ENCODE peak calls at places on chromosomes 6 and 20, in eight cellular contexts. B is GM10248, X is lung, F is cardiac muscle cell, O is H9, Q is cardiac fibroblast, I is astrocyte of the spinal cord, W is GM20000. R is an unnamed sample.

GRCh38 chr6:83853178-83853967 is at the start of gene RIPPLY2:
- DNase-seq in B (peak; percentile 13), X (no peak), F (peak; percentile 64), O (peak; percentile 65), Q (peak; percentile 55), I (peak; percentile 43), W (peak; percentile 28), R (peak; percentile 32)

GRCh38 chr6:34325618-34326017 is 66.9 kb downstream of the NUDT3 start:
- DNase-seq in B (no peak), X (no peak), F (no peak), O (no peak), Q (no peak), I (no peak), W (no peak), R (no peak)

GRCh38 chr6:12873706-12874105 is 157.1 kb downstream of the PHACTR1 start:
- DNase-seq in B (no peak), X (no peak), F (no peak), O (no peak), Q (no peak), I (no peak), W (no peak), R (no peak)

GRCh38 chr20:17843246-17844132 is 125.1 kb downstream of the SNX5 start:
- DNase-seq in B (no peak), X (no peak), F (no peak), O (no peak), Q (peak; percentile 98), I (peak; percentile 99), W (no peak), R (no peak)

GRCh38 chr6:144931172-144932035 is 646.3 kb downstream of the UTRN start:
- DNase-seq in B (peak; percentile 6), X (no peak), F (peak; percentile 49), O (peak; percentile 39), Q (peak; percentile 67), I (peak; percentile 41), W (peak; percentile 8), R (peak; percentile 6)

GRCh38 chr20:32278199-32278643 is 770 bp downstream of the KIF3B start:
- DNase-seq in B (peak; percentile 65), X (no peak), F (no peak), O (no peak), Q (peak; percentile 19), I (no peak), W (peak; percentile 68), R (peak; percentile 56)

GRCh38 chr6:66866801-66867200 is 1159.8 kb upstream of the EYS start:
- DNase-seq in B (no peak), X (no peak), F (no peak), O (no peak), Q (no peak), I (peak; percentile 17), W (no peak), R (no peak)

GRCh38 chr20:51542033-51542893 is at the start of gene NFATC2:
- DNase-seq in B (peak; percentile 89), X (peak; percentile 39), F (peak; percentile 80), O (peak; percentile 70), Q (no peak), I (no peak), W (peak; percentile 95), R (peak; percentile 92)

GRCh38 chr6:116779569-116780164 is 14.1 kb upstream of the FAM162B start:
- DNase-seq in B (peak; percentile 31), X (no peak), F (peak; percentile 52), O (no peak), Q (peak; percentile 68), I (peak; percentile 59), W (no peak), R (peak; percentile 48)

GRCh38 chr6:71334768-71335167 is 46.2 kb downstream of the OGFRL1 start:
- DNase-seq in B (no peak), X (no peak), F (no peak), O (no peak), Q (no peak), I (no peak), W (no peak), R (no peak)

GRCh38 chr20:891121-892080 is 24.7 kb downstream of the ANGPT4 start:
- DNase-seq in B (no peak), X (no peak), F (no peak), O (no peak), Q (no peak), I (no peak), W (no peak), R (no peak)

GRCh38 chr6:7721654-7722053 is 4.2 kb upstream of the BMP6 start:
- DNase-seq in B (peak; percentile 27), X (no peak), F (no peak), O (no peak), Q (peak; percentile 73), I (peak; percentile 34), W (peak; percentile 57), R (peak; percentile 48)

GRCh38 chr6:137811121-137811911 is 55.7 kb upstream of the TNFAIP3 start:
- DNase-seq in B (peak; percentile 82), X (peak; percentile 72), F (no peak), O (no peak), Q (peak; percentile 98), I (peak; percentile 85), W (peak; percentile 82), R (peak; percentile 80)

GRCh38 chr6:98904096-98904495 is 43.6 kb downstream of the FBXL4 start:
- DNase-seq in B (no peak), X (no peak), F (no peak), O (no peak), Q (no peak), I (no peak), W (no peak), R (no peak)

GRCh38 chr20:31690124-31690666 is 32.5 kb downstream of the BCL2L1 start:
- DNase-seq in B (no peak), X (no peak), F (no peak), O (no peak), Q (no peak), I (no peak), W (no peak), R (no peak)

GRCh38 chr6:17536586-17536985 is 63.5 kb upstream of the FAM8A1 start:
- DNase-seq in B (peak; percentile 47), X (no peak), F (no peak), O (no peak), Q (no peak), I (no peak), W (peak; percentile 34), R (peak; percentile 43)

GRCh38 chr20:5862703-5863039 is 87.7 kb downstream of the TRMT6 start:
- DNase-seq in B (no peak), X (no peak), F (no peak), O (no peak), Q (peak; percentile 33), I (no peak), W (no peak), R (no peak)

GRCh38 chr6:149223934-149224333 is 93.6 kb upstream of the TAB2 start:
- DNase-seq in B (no peak), X (no peak), F (no peak), O (no peak), Q (no peak), I (no peak), W (no peak), R (no peak)

GRCh38 chr20:9068232-9068781 is 580 bp upstream of the PLCB4 start:
- DNase-seq in B (no peak), X (no peak), F (peak; percentile 87), O (peak; percentile 69), Q (no peak), I (no peak), W (no peak), R (no peak)

DNA sequence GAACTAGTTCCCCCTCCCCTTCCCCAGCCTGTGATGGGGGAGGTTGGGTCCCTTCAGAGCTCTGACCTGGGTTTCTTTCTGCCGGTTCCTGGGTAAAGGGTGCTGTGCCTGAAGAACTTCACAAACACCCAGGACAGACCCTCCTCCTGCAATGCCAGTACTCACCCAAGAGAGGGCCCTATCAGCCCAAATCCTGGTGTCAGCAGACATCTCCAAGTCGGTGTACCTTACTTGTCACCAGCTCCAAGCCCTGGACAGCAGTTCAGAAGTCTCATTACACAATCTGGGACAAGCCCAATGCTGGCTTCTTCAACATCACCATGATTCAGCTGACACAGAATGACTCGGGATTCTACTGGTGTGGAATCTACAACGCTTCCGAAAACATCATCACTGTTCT is 467 bp downstream of the TREML4 start:
- DNase-seq in B (no peak), X (no peak), F (no peak), O (peak; percentile 67), Q (peak; percentile 23), I (no peak), W (no peak), R (no peak)
- TF ChIP-seq CTCF in B (peak; percentile 11), X (no peak), F (no peak), O (peak; percentile 57), Q (peak; percentile 1), I (no peak), W (no peak), R (no peak)

DNA sequence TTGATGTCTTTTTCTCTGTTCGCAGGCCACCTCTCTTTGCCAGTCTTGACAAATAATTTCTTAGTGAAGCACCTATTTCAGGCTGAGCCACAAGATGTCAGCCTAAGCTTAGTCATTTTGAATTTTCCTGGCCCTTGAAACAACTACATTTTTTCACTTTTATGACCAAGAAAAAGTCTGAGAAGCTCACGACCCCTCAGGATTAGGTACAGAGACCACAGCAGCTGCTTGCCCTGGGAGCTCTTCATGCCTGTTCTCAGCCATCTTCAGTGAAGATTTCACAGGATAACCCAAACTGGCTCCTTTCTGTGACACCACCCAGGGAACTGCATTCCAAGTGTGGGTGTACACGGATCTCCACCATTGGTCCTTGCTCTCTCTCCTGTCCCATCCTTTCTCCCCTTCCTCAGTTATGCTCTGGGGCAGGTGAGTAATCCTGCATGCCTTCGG is 38.4 kb upstream of the SPTLC3 start:
- DNase-seq in B (peak; percentile 13), X (no peak), F (peak; percentile 39), O (no peak), Q (peak; percentile 71), I (peak; percentile 63), W (peak; percentile 14), R (no peak)
- TF ChIP-seq CTCF in B (peak; percentile 37), X (peak; percentile 44), F (peak; percentile 54), O (peak; percentile 72), Q (peak; percentile 59), I (peak; percentile 69), W (peak; percentile 7), R (peak; percentile 30)

DNA sequence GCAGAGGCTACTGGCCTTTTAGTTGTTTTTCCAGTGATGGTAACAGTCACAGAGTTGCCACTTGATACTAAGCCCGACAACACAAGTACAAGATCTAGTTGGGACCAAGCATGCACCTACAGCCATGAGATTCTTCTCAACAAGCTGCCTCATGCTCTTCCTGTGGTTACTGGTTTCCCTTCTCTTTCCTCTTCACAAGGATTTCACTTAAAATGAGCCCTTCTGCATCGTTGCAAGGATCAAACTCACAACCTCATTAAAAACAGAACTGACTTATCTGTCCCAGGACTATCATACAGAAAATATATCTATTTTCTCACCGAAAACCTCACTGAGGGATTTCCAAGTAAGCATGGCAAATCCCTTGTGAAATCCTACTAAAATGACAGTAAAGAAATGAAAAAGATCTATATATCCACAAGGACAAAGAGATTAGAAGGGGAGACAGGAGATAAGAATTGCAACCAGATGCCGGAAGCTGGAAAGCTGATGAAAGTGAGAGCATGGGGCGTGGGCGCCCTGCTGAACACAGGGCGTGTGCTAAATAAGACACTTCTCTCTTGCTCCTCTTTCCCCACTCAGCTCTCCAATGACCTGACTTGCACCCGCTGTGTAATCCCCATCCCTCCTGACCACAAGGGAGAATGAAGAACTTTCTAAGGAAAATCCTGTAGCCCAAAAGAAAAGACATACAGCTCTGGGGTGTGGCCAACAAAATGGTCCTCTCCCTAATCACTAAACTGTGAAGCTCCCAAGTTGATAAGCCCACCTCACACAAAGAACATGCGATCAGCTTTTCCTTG is 13.4 kb downstream of the MTFR2 start:
- DNase-seq in B (no peak), X (no peak), F (no peak), O (no peak), Q (no peak), I (no peak), W (no peak), R (no peak)
- TF ChIP-seq CTCF in B (no peak), X (no peak), F (no peak), O (no peak), Q (no peak), I (no peak), W (no peak), R (no peak)

GRCh38 chr20:57473246-57474042 is 51.5 kb downstream of the CTCFL start:
- DNase-seq in B (peak; percentile 73), X (peak; percentile 47), F (no peak), O (no peak), Q (peak; percentile 13), I (peak; percentile 14), W (peak; percentile 73), R (peak; percentile 73)
- TF ChIP-seq CTCF in B (no peak), X (no peak), F (no peak), O (peak; percentile 29), Q (no peak), I (peak; percentile 11), W (peak; percentile 6), R (peak; percentile 7)